ENCODE peak calls at places on chromosomes 1 and 21, in nine cellular contexts. N is spleen, Z is H1, T is ovary, C is BE2C, M is Peyer's patch, Y is mesenchymal stem cell, W is tibial nerve, G is neural progenitor cell. I is an unnamed sample.

GRCh38 chr21:20004353-20004752 is 993.9 kb upstream of the NCAM2 start:
- DNase-seq in N (no peak), Z (no peak), T (no peak), C (no peak), M (no peak), Y (peak; percentile 74), W (no peak), G (no peak), I (no peak)

GRCh38 chr1:88946845-88947244 is 45.6 kb downstream of the KYAT3 start:
- DNase-seq in N (no peak), Z (no peak), T (no peak), C (no peak), M (no peak), Y (no peak), W (no peak), G (no peak), I (no peak)

GRCh38 chr1:203769505-203770343 is 4.7 kb downstream of the LAX1 start:
- DNase-seq in N (no peak), Z (no peak), T (peak; percentile 71), C (peak; percentile 39), M (no peak), Y (peak; percentile 67), W (peak; percentile 35), G (no peak), I (peak; percentile 95)

GRCh38 chr1:203454986-203455471 is 20.6 kb upstream of the PRELP start:
- DNase-seq in N (no peak), Z (no peak), T (no peak), C (no peak), M (no peak), Y (no peak), W (no peak), G (no peak), I (no peak)

GRCh38 chr21:16037386-16037785 is 307.6 kb downstream of the USP25 start:
- DNase-seq in N (no peak), Z (no peak), T (no peak), C (no peak), M (no peak), Y (no peak), W (no peak), G (no peak), I (no peak)

GRCh38 chr1:44884746-44885145 is 41.7 kb upstream of the PTCH2 start:
- DNase-seq in N (no peak), Z (no peak), T (no peak), C (no peak), M (no peak), Y (no peak), W (no peak), G (no peak), I (no peak)

GRCh38 chr1:155075535-155075934 is 3.1 kb upstream of the EFNA3 start:
- DNase-seq in N (no peak), Z (no peak), T (no peak), C (no peak), M (no peak), Y (no peak), W (no peak), G (no peak), I (no peak)

GRCh38 chr1:52348704-52349301 is 17.2 kb downstream of the CC2D1B start:
- DNase-seq in N (no peak), Z (peak; percentile 51), T (no peak), C (peak; percentile 52), M (no peak), Y (peak; percentile 61), W (no peak), G (peak; percentile 71), I (no peak)

GRCh38 chr1:156797212-156797871 is 19.3 kb downstream of the SH2D2A start:
- DNase-seq in N (no peak), Z (no peak), T (no peak), C (peak; percentile 68), M (peak; percentile 38), Y (peak; percentile 75), W (no peak), G (peak; percentile 70), I (no peak)

GRCh38 chr1:218553197-218553596 is 208.1 kb downstream of the TGFB2 start:
- DNase-seq in N (no peak), Z (no peak), T (no peak), C (peak; percentile 23), M (no peak), Y (no peak), W (no peak), G (no peak), I (no peak)

GRCh38 chr21:35232545-35233176 is 183.6 kb upstream of the RUNX1 start:
- DNase-seq in N (no peak), Z (no peak), T (peak; percentile 37), C (no peak), M (no peak), Y (peak; percentile 91), W (no peak), G (no peak), I (no peak)

GRCh38 chr1:24045766-24046165 is 65.6 kb upstream of the SRSF10 start:
- DNase-seq in N (no peak), Z (no peak), T (no peak), C (no peak), M (no peak), Y (no peak), W (no peak), G (no peak), I (no peak)

GRCh38 chr1:30877205-30877912 is 31.2 kb downstream of the SDC3 start:
- DNase-seq in N (no peak), Z (no peak), T (peak; percentile 70), C (no peak), M (no peak), Y (peak; percentile 85), W (peak; percentile 43), G (no peak), I (peak; percentile 57)

GRCh38 chr1:226427131-226427530 is 19.2 kb upstream of the PARP1 start:
- DNase-seq in N (no peak), Z (no peak), T (no peak), C (no peak), M (no peak), Y (no peak), W (no peak), G (no peak), I (no peak)

GRCh38 chr1:247119600-247120407 is 15.6 kb upstream of the ZNF669 start:
- DNase-seq in N (no peak), Z (no peak), T (no peak), C (no peak), M (no peak), Y (no peak), W (no peak), G (no peak), I (no peak)

GRCh38 chr1:84763912-84764675 is 73.8 kb upstream of the SSX2IP start:
- DNase-seq in N (no peak), Z (no peak), T (no peak), C (no peak), M (no peak), Y (no peak), W (no peak), G (peak; percentile 65), I (no peak)

GRCh38 chr1:31583082-31583994 is 7.0 kb downstream of the TINAGL1 start:
- DNase-seq in N (no peak), Z (no peak), T (peak; percentile 60), C (no peak), M (no peak), Y (no peak), W (no peak), G (no peak), I (peak; percentile 72)

GRCh38 chr21:36330904-36331303 is 10.9 kb downstream of the MORC3 start:
- DNase-seq in N (no peak), Z (no peak), T (peak; percentile 56), C (peak; percentile 51), M (peak; percentile 54), Y (peak; percentile 60), W (no peak), G (peak; percentile 57), I (no peak)

GRCh38 chr1:29406814-29407213 is 170.5 kb downstream of the PTPRU start:
- DNase-seq in N (no peak), Z (no peak), T (no peak), C (no peak), M (no peak), Y (no peak), W (no peak), G (no peak), I (no peak)

GRCh38 chr1:8516793-8517556 is 199.1 kb downstream of the SLC45A1 start:
- DNase-seq in N (no peak), Z (no peak), T (no peak), C (no peak), M (no peak), Y (no peak), W (no peak), G (no peak), I (no peak)

GRCh38 chr1:243842978-243843490 is 7.0 kb downstream of the AKT3 start:
- DNase-seq in N (no peak), Z (no peak), T (no peak), C (no peak), M (no peak), Y (peak; percentile 92), W (no peak), G (no peak), I (no peak)

GRCh38 chr1:51768971-51769601 is 109.4 kb downstream of the NRDC start:
- DNase-seq in N (no peak), Z (no peak), T (peak; percentile 57), C (peak; percentile 9), M (no peak), Y (peak; percentile 72), W (no peak), G (peak; percentile 68), I (no peak)

GRCh38 chr1:228144213-228145049 is 4.4 kb downstream of the GUK1 start:
- DNase-seq in N (no peak), Z (no peak), T (no peak), C (no peak), M (no peak), Y (no peak), W (peak; percentile 13), G (no peak), I (no peak)
- H3K4me1 ChIP-seq in N (peaks cover 65% of the 10 kb centered on the region), Z (peaks cover 5% of the 10 kb centered on the region), T (peaks cover 18% of the 10 kb centered on the region), C (peaks cover 11% of the 10 kb centered on the region), M (peaks cover 24% of the 10 kb centered on the region), Y (peaks cover 44% of the 10 kb centered on the region), W (peaks cover 46% of the 10 kb centered on the region), G (peaks cover 10% of the 10 kb centered on the region), I (peaks cover 39% of the 10 kb centered on the region)

GRCh38 chr1:193249187-193249586 is 62.8 kb upstream of the B3GALT2 start:
- DNase-seq in N (no peak), Z (no peak), T (no peak), C (no peak), M (no peak), Y (no peak), W (no peak), G (no peak), I (no peak)
- H3K27me3 ChIP-seq in N (no peaks in the 10 kb centered on the region), Z (no peaks in the 10 kb centered on the region), T (no peaks in the 10 kb centered on the region), C (no peaks in the 10 kb centered on the region), M (no peaks in the 10 kb centered on the region), Y (no peaks in the 10 kb centered on the region), W (no peaks in the 10 kb centered on the region), G (no peaks in the 10 kb centered on the region), I (no peaks in the 10 kb centered on the region)

GRCh38 chr1:151005729-151006330 is 872 bp downstream of the MINDY1 start:
- DNase-seq in N (no peak), Z (no peak), T (no peak), C (no peak), M (no peak), Y (no peak), W (no peak), G (no peak), I (no peak)
- H3K4me1 ChIP-seq in N (peaks cover 83% of the 10 kb centered on the region), Z (peaks cover 9% of the 10 kb centered on the region), T (peaks cover 9% of the 10 kb centered on the region), C (no peaks in the 10 kb centered on the region), M (peaks cover 14% of the 10 kb centered on the region), Y (peaks cover 25% of the 10 kb centered on the region), W (peaks cover 50% of the 10 kb centered on the region), G (peaks cover 21% of the 10 kb centered on the region), I (peaks cover 46% of the 10 kb centered on the region)

DNA sequence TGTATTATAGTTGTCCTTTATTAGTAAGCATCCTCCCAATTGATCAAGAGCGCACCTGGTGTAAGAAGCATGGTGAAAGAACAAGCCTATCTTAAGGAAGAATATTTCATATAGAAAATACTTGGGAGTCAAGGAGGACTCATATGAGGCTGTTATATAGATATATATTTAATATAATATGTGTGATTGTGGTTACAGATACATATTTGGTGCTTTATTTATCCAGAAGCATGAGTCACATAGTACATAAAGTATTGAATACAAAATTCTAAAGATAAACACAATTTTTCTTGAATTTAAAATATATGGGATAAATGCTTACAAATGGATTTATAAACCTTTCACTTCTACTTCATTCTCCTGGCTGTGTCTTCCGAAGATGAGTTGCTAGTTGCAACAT is 60.6 kb downstream of the RGS5 start:
- DNase-seq in N (no peak), Z (no peak), T (no peak), C (no peak), M (no peak), Y (no peak), W (no peak), G (no peak), I (no peak)
- H3K27me3 ChIP-seq in N (no peaks in the 10 kb centered on the region), Z (no peaks in the 10 kb centered on the region), T (no peaks in the 10 kb centered on the region), C (no peaks in the 10 kb centered on the region), M (no peaks in the 10 kb centered on the region), Y (no peaks in the 10 kb centered on the region), W (no peaks in the 10 kb centered on the region), G (no peaks in the 10 kb centered on the region), I (no peaks in the 10 kb centered on the region)